ENCODE peak calls at places on chromosome 11, in five cellular contexts. P, C, W, Y and G are unnamed samples.

GRCh38 chr11:12868315-12869073 is 140.6 kb upstream of the RASSF10 start:
- DNase-seq in P (peak; percentile 25), C (no peak), W (peak; percentile 36), Y (no peak), G (no peak)

GRCh38 chr11:44592125-44592643 is 26.7 kb downstream of the CD82 start:
- DNase-seq in P (no peak), C (peak; percentile 75), W (no peak), Y (peak; percentile 38), G (no peak)

GRCh38 chr11:69355346-69355940 is 61.5 kb downstream of the MYEOV start:
- DNase-seq in P (no peak), C (no peak), W (no peak), Y (no peak), G (no peak)

GRCh38 chr11:39365809-39366436 is 2093.5 kb downstream of the LRRC4C start:
- DNase-seq in P (peak; percentile 28), C (no peak), W (no peak), Y (peak; percentile 19), G (peak; percentile 24)

GRCh38 chr11:57406337-57406904 is 16.0 kb upstream of the PRG2 start:
- DNase-seq in P (no peak), C (peak; percentile 55), W (no peak), Y (no peak), G (no peak)

GRCh38 chr11:33529461-33529860 is 171.2 kb downstream of the C11orf91 start:
- DNase-seq in P (no peak), C (no peak), W (no peak), Y (no peak), G (no peak)

GRCh38 chr11:14075118-14075601 is 112.6 kb downstream of the SPON1 start:
- DNase-seq in P (peak; percentile 58), C (no peak), W (peak; percentile 50), Y (no peak), G (no peak)

GRCh38 chr11:130522284-130522961 is 74.0 kb downstream of the ADAMTS15 start:
- DNase-seq in P (peak; percentile 87), C (peak; percentile 94), W (peak; percentile 64), Y (peak; percentile 93), G (peak; percentile 85)

GRCh38 chr11:109512680-109513079 is 90.7 kb downstream of the C11orf87 start:
- DNase-seq in P (no peak), C (no peak), W (no peak), Y (no peak), G (no peak)

GRCh38 chr11:101723371-101723770 is 139.6 kb upstream of the TRPC6 start:
- DNase-seq in P (peak; percentile 37), C (no peak), W (no peak), Y (no peak), G (no peak)

GRCh38 chr11:45087761-45088160 is 58.7 kb upstream of the PRDM11 start:
- DNase-seq in P (no peak), C (no peak), W (no peak), Y (no peak), G (no peak)

GRCh38 chr11:44894217-44894617 is 56.5 kb downstream of the TP53I11 start:
- DNase-seq in P (peak; percentile 48), C (peak; percentile 75), W (peak; percentile 59), Y (peak; percentile 89), G (peak; percentile 95)

GRCh38 chr11:41316726-41317125 is 142.7 kb downstream of the LRRC4C start:
- DNase-seq in P (no peak), C (no peak), W (no peak), Y (no peak), G (no peak)

GRCh38 chr11:27757953-27758352 is 57.7 kb upstream of the BDNF start:
- DNase-seq in P (peak; percentile 31), C (peak; percentile 51), W (peak; percentile 80), Y (no peak), G (no peak)

GRCh38 chr11:125210112-125210511 is 45.6 kb downstream of the PKNOX2 start:
- DNase-seq in P (no peak), C (no peak), W (no peak), Y (no peak), G (no peak)

GRCh38 chr11:69086152-69086551 is 37.4 kb downstream of the TPCN2 start:
- DNase-seq in P (no peak), C (no peak), W (no peak), Y (no peak), G (no peak)

GRCh38 chr11:113563766-113564165 is 88.6 kb upstream of the DRD2 start:
- DNase-seq in P (peak; percentile 58), C (no peak), W (no peak), Y (no peak), G (no peak)

GRCh38 chr11:33389635-33390034 is 132.5 kb downstream of the HIPK3 start:
- DNase-seq in P (no peak), C (no peak), W (no peak), Y (no peak), G (no peak)

GRCh38 chr11:72235351-72236057 is 8.5 kb downstream of the PHOX2A start:
- DNase-seq in P (no peak), C (no peak), W (no peak), Y (no peak), G (no peak)

GRCh38 chr11:133940034-133940433 is 16.7 kb downstream of the IGSF9B start:
- DNase-seq in P (no peak), C (no peak), W (no peak), Y (no peak), G (no peak)

GRCh38 chr11:85021066-85021465 is 606.1 kb downstream of the DLG2 start:
- DNase-seq in P (no peak), C (no peak), W (no peak), Y (no peak), G (no peak)
- H3K4me3 ChIP-seq in P (no peak overlapping the region), C (no peak overlapping the region), W (no peak overlapping the region), Y (no peak overlapping the region), G (no peak overlapping the region)

GRCh38 chr11:567629-568258 is 7.0 kb downstream of the RASSF7 start:
- DNase-seq in P (no peak), C (no peak), W (no peak), Y (no peak), G (peak; percentile 76)

GRCh38 chr11:569273-569885 is 6.9 kb upstream of the PHRF1 start:
- DNase-seq in P (no peak), C (no peak), W (no peak), Y (no peak), G (peak; percentile 78)

GRCh38 chr11:568306-569259 is 7.7 kb upstream of the PHRF1 start:
- DNase-seq in P (peak; percentile 96), C (peak; percentile 96), W (peak; percentile 73), Y (peak; percentile 97), G (peak; percentile 100)

GRCh38 chr11:565921-566509 is 5.2 kb downstream of the RASSF7 start:
- DNase-seq in P (no peak), C (no peak), W (no peak), Y (no peak), G (no peak)

DNA sequence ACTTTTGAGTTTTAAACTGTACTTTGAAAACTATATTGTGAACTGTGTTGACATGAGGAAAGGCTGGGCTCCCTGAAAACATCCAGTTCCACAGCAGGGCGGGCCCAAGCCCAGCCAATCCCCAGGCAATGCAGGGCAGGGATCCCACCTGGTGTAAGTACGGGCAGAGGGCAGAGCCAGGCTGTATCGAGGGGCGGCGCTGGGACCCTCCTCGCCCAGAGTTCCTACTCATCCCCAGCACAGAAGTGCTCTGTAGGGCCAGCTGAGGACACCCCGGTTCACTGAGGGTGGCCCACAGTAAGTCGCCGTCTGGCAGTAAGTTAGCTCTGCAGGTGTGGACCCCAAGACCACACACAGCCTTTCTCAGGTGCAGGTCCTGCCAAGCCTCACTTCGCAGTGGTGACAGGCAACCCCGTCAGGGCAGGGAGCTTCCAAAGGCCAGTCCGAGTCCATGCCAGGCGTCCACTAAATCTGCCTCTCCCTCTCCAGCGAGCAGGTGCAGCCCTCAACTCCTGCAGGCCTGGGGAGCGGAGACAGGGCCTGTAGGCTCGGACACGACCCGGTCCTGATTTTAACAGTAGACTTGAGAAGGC is 6.4 kb downstream of the RASSF7 start:
- DNase-seq in P (no peak), C (no peak), W (no peak), Y (no peak), G (no peak)
- H3K4me3 ChIP-seq in P (peak overlapping the region; percentile 83), C (no peak overlapping the region), W (no peak overlapping the region), Y (peak overlapping the region; percentile 95), G (no peak overlapping the region)

DNA sequence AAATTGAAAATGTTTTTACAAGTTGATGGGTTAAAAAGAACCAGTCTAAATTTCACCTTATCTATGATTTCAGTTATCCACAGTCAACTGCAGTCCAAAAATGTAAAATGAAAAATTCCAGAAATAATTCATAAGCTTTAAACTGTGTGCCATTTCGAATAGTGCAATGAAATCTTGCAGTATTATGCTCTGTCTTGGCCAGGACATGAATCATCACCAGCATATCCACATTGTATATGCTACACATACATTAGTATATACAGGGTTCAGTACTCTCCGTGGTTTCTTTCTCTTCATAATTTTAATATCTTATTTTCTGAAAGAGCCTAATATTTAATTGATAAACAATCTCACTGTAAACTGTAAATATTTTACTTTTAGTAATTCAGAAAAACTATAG is 45.9 kb downstream of the ARHGAP32 start:
- DNase-seq in P (peak; percentile 54), C (no peak), W (no peak), Y (no peak), G (no peak)
- H3K4me3 ChIP-seq in P (no peak overlapping the region), C (no peak overlapping the region), W (no peak overlapping the region), Y (no peak overlapping the region), G (no peak overlapping the region)

GRCh38 chr11:64854157-64854533 is 9.7 kb upstream of the CDC42BPG start:
- DNase-seq in P (no peak), C (no peak), W (no peak), Y (no peak), G (no peak)

GRCh38 chr11:64856382-64857227 is 12.2 kb upstream of the CDC42BPG start:
- DNase-seq in P (peak; percentile 97), C (peak; percentile 91), W (peak; percentile 87), Y (no peak), G (no peak)

GRCh38 chr11:64857485-64857884 is 13.0 kb upstream of the CDC42BPG start:
- DNase-seq in P (no peak), C (no peak), W (no peak), Y (no peak), G (no peak)

GRCh38 chr11:64854534-64855502 is 10.4 kb upstream of the CDC42BPG start:
- DNase-seq in P (peak; percentile 97), C (peak; percentile 94), W (peak; percentile 100), Y (no peak), G (no peak)

GRCh38 chr11:64855596-64856304 is 11.3 kb upstream of the CDC42BPG start:
- DNase-seq in P (no peak), C (no peak), W (no peak), Y (no peak), G (no peak)
- H3K4me3 ChIP-seq in P (no peak overlapping the region), C (no peak overlapping the region), W (no peak overlapping the region), Y (no peak overlapping the region), G (no peak overlapping the region)

GRCh38 chr11:66043008-66043906 is 5.7 kb downstream of the GAL3ST3 start:
- DNase-seq in P (no peak), C (no peak), W (no peak), Y (no peak), G (peak; percentile 49)

GRCh38 chr11:66042227-66043007 is 6.5 kb downstream of the GAL3ST3 start:
- DNase-seq in P (no peak), C (no peak), W (no peak), Y (no peak), G (peak; percentile 37)

GRCh38 chr11:66045177-66045639 is 3.8 kb downstream of the GAL3ST3 start:
- DNase-seq in P (peak; percentile 80), C (peak; percentile 80), W (peak; percentile 75), Y (peak; percentile 92), G (peak; percentile 100)

GRCh38 chr11:66046901-66047300 is 2.1 kb downstream of the GAL3ST3 start:
- DNase-seq in P (no peak), C (no peak), W (no peak), Y (no peak), G (no peak)

GRCh38 chr11:66044757-66045156 is 4.2 kb downstream of the GAL3ST3 start:
- DNase-seq in P (peak; percentile 18), C (no peak), W (no peak), Y (no peak), G (no peak)
- H3K4me3 ChIP-seq in P (no peak overlapping the region), C (no peak overlapping the region), W (no peak overlapping the region), Y (no peak overlapping the region), G (no peak overlapping the region)

GRCh38 chr11:1748467-1749019 is 1.9 kb downstream of the IFITM10 start:
- DNase-seq in P (no peak), C (peak; percentile 55), W (peak; percentile 14), Y (no peak), G (peak; percentile 76)
- H3K4me3 ChIP-seq in P (peak overlapping the region; percentile 83), C (peak overlapping the region; percentile 56), W (peak overlapping the region; percentile 28), Y (peak overlapping the region; percentile 35), G (peak overlapping the region; percentile 33)